ENCODE peak calls at places on chromosomes 11 and 22, in four cellular contexts. T is choroid plexus epithelial cell, K is cardiac fibroblast, Q is OCI-LY7. E is an unnamed sample.

GRCh38 chr22:36611241-36611976 is 82.4 kb upstream of the EIF3D start:
- DNase-seq in T (no peak), K (no peak), Q (no peak), E (no peak)

GRCh38 chr11:50214376-50214775 is 181.7 kb downstream of the OR4C45 start:
- DNase-seq in T (no peak), K (no peak), Q (no peak), E (no peak)

GRCh38 chr11:108906826-108907225 is 242.0 kb downstream of the DDX10 start:
- DNase-seq in T (peak; percentile 70), K (no peak), Q (no peak), E (peak; percentile 26)

GRCh38 chr11:2989551-2989950 is 2.6 kb downstream of the NAP1L4 start:
- DNase-seq in T (no peak), K (no peak), Q (peak; percentile 11), E (no peak)

GRCh38 chr11:60970369-60970774 is 1.1 kb upstream of the CD6 start:
- DNase-seq in T (peak; percentile 65), K (peak; percentile 42), Q (peak; percentile 66), E (peak; percentile 54)

GRCh38 chr11:116601734-116602636 is 170.8 kb downstream of the BUD13 start:
- DNase-seq in T (peak; percentile 21), K (peak; percentile 80), Q (no peak), E (no peak)

GRCh38 chr11:72588656-72589410 is 85.4 kb downstream of the PDE2A start:
- DNase-seq in T (no peak), K (no peak), Q (no peak), E (no peak)

GRCh38 chr11:99584822-99585221 is 564.1 kb downstream of the CNTN5 start:
- DNase-seq in T (peak; percentile 9), K (no peak), Q (no peak), E (no peak)

GRCh38 chr11:95005642-95006041 is 19.4 kb upstream of the KDM4E start:
- DNase-seq in T (no peak), K (no peak), Q (no peak), E (no peak)

GRCh38 chr11:120808616-120809050 is 215.3 kb upstream of the TBCEL start:
- DNase-seq in T (no peak), K (no peak), Q (no peak), E (no peak)

GRCh38 chr11:121226415-121227263 is 65.9 kb upstream of the SC5D start:
- DNase-seq in T (no peak), K (no peak), Q (no peak), E (no peak)

GRCh38 chr11:29629281-29629680 is 387.5 kb downstream of the KCNA4 start:
- DNase-seq in T (peak; percentile 1), K (peak; percentile 17), Q (no peak), E (no peak)

GRCh38 chr11:72932132-72932570 is 117.9 kb downstream of the ATG16L2 start:
- DNase-seq in T (peak; percentile 64), K (peak; percentile 62), Q (no peak), E (peak; percentile 6)

GRCh38 chr22:44671742-44672141 is 30.3 kb upstream of the PRR5 start:
- DNase-seq in T (peak; percentile 86), K (peak; percentile 54), Q (no peak), E (peak; percentile 49)

GRCh38 chr11:110031171-110031570 is 62.0 kb upstream of the ZC3H12C start:
- DNase-seq in T (no peak), K (no peak), Q (no peak), E (no peak)

GRCh38 chr22:27876684-27877083 is 42.4 kb downstream of the PITPNB start:
- DNase-seq in T (peak; percentile 82), K (peak; percentile 52), Q (no peak), E (no peak)

GRCh38 chr11:77471520-77472234 is 2.2 kb downstream of the PAK1 start:
- DNase-seq in T (peak; percentile 22), K (no peak), Q (peak; percentile 1), E (no peak)

GRCh38 chr11:7143908-7144307 is 55.1 kb downstream of the RBMXL2 start:
- DNase-seq in T (peak; percentile 49), K (peak; percentile 7), Q (peak; percentile 8), E (peak; percentile 16)
- TF ChIP-seq CTCF in T (no peak), K (peak; percentile 30), Q (peak; percentile 59), E (peak; percentile 31)

GRCh38 chr11:1520987-1521349 is 34.4 kb upstream of the MOB2 start:
- DNase-seq in T (peak; percentile 24), K (no peak), Q (peak; percentile 84), E (no peak)
- TF ChIP-seq CTCF in T (peak; percentile 7), K (no peak), Q (peak; percentile 64), E (no peak)

DNA sequence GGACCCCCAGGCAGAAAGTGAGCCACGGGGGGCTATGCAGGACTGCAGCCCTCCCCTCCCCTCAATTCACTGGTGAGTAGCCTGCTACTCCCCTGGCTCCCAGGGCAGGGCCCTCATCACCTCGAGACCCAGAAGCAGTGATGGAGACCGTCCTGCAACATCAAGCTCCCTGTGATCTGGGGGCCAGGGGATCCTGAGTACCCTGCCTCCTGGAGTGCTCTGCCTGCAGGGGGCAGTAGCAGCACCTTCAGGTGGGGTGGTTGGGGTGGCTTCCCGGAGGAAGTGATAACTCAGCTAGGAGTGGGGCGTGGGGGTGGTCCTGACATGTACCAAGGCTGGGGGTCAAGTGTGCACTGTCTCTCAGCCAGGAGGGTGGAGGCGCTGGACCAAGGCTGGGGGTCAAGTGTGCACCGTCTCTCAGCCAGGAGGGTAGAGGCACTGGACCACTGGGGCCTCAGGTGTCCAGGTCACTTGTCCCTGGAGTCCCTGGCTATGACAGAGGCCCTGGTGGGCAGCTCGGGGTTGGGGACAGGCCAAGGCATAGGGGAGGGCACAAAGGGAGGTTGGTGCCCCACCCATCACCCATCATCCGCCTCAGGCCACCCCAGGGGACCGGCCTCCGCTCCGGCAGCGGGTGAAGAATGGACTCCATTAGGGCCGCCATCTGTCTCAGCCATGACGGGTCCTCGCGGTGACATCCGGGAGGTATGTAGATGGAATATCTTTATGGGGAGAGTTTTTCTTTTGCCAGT is 9.4 kb downstream of the RTN4R start:
- DNase-seq in T (no peak), K (no peak), Q (peak; percentile 35), E (no peak)
- TF ChIP-seq CTCF in T (peak; percentile 32), K (peak; percentile 34), Q (peak; percentile 80), E (peak; percentile 37)

GRCh38 chr11:119057000-119057769 is at the start of gene HYOU1:
- DNase-seq in T (peak; percentile 97), K (peak; percentile 97), Q (peak; percentile 99), E (peak; percentile 97)
- TF ChIP-seq CTCF in T (peak; percentile 53), K (peak; percentile 29), Q (peak; percentile 50), E (peak; percentile 29)

GRCh38 chr11:12497431-12497830 is 120.1 kb downstream of the PARVA start:
- DNase-seq in T (no peak), K (no peak), Q (no peak), E (no peak)

GRCh38 chr11:12502041-12502440 is 124.7 kb downstream of the PARVA start:
- DNase-seq in T (peak; percentile 25), K (no peak), Q (no peak), E (no peak)

GRCh38 chr11:12499071-12499470 is 121.7 kb downstream of the PARVA start:
- DNase-seq in T (no peak), K (no peak), Q (no peak), E (no peak)

GRCh38 chr11:12494699-12495098 is 117.3 kb downstream of the PARVA start:
- DNase-seq in T (peak; percentile 72), K (peak; percentile 32), Q (no peak), E (peak; percentile 18)

DNA sequence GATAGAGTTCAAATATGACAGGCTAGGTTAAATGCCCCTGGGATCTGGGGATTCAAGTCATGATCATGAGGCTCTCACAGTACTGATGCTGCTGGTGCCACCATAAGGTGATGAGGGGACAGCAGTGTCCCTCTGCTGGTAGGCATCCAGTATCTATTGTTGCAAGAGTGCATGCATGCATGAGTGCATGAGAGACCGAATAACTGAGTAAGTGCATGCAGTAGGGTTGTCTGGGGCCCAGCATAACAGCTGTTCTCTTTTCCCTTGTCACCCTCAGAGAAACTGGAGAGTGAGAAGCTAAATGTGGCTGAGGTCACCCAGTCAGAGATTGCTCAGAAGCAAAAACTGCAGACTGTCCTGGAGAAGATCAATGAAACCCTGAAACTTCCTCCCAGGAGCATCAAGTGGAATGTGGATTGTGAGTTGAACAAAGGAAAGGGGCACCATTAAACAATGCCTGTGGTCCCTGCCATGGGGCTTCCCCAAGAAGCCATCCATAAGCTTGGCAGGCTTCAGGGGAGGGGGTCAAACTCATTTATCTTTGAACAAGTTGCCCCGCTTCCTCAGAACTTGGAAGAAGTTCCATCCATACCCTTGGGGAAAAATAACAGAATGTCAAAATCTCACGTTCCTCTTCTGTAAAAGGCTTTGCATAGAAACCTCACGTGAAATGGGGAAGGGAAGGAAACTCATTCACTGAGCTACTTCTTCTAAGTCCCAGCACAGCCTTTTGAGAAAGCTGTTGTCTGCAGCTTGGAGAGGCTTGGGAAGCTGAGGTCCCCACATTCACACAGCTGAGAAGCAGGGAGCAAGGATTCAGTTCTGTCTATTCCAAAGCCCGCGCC is 119.0 kb downstream of the PARVA start:
- DNase-seq in T (no peak), K (no peak), Q (no peak), E (no peak)
- TF ChIP-seq CTCF in T (peak; percentile 19), K (peak; percentile 18), Q (no peak), E (no peak)

GRCh38 chr11:74182635-74183034 is 11.5 kb downstream of the PPME1 start:
- DNase-seq in T (peak; percentile 10), K (no peak), Q (no peak), E (peak; percentile 32)

GRCh38 chr11:74185695-74186094 is 14.6 kb downstream of the PPME1 start:
- DNase-seq in T (peak; percentile 69), K (no peak), Q (no peak), E (no peak)

GRCh38 chr11:74179234-74180126 is 8.4 kb downstream of the PPME1 start:
- DNase-seq in T (peak; percentile 20), K (no peak), Q (no peak), E (no peak)

GRCh38 chr11:74185285-74185684 is 14.2 kb downstream of the PPME1 start:
- DNase-seq in T (no peak), K (no peak), Q (no peak), E (no peak)
- TF ChIP-seq CTCF in T (no peak), K (no peak), Q (no peak), E (no peak)

DNA sequence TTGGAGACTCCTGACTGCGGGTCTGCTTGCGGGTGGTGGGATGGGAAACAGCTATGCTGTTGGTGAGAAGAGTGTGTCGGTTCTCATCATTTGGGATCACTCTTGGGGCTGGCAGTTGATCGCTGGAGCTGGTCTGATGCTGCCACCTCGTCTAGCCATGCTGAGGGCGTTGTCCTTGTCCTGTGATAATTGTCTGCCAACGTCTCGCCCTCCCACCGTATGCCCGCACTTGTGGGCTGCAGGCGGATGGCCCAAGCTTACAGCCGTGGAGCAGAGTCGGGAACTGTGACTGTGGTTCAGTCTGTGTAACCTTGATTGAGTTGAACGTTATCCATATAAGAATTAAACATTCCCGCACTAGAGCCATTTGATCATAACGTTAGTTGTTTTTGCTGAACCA is 204.4 kb downstream of the TBC1D22A start:
- DNase-seq in T (no peak), K (no peak), Q (no peak), E (no peak)
- TF ChIP-seq CTCF in T (no peak), K (no peak), Q (no peak), E (no peak)

GRCh38 chr11:64894070-64894811 is 15.8 kb upstream of the EHD1 start:
- DNase-seq in T (peak; percentile 61), K (peak; percentile 78), Q (peak; percentile 90), E (peak; percentile 79)
- TF ChIP-seq CTCF in T (peak; percentile 83), K (peak; percentile 93), Q (peak; percentile 94), E (peak; percentile 91)

E was measured in MCF 10A.